ENCODE peak calls at places on chromosomes 12 and 14, in seven cellular contexts. G, B, C, Q, W, K and M are unnamed samples.

GRCh38 chr12:124191024-124191359 is 103.9 kb upstream of the RFLNA start:
- DNase-seq in G (peak), B (no peak), C (no peak), Q (no peak), W (no peak), K (peak), M (no peak)

GRCh38 chr14:68608235-68608962 is 184.5 kb downstream of the ZFP36L1 start:
- DNase-seq in G (no peak), B (no peak), C (peak), Q (no peak), W (no peak), K (peak), M (no peak)

GRCh38 chr12:3658327-3659163 is 94.4 kb downstream of the CRACR2A start:
- DNase-seq in G (peak), B (no peak), C (no peak), Q (no peak), W (peak), K (peak), M (no peak)

GRCh38 chr12:47942327-47943230 is 20.8 kb upstream of the TMEM106C start:
- DNase-seq in G (no peak), B (no peak), C (no peak), Q (no peak), W (no peak), K (peak), M (no peak)

GRCh38 chr14:54226103-54226502 is 170.7 kb upstream of the CDKN3 start:
- DNase-seq in G (peak), B (no peak), C (no peak), Q (no peak), W (no peak), K (no peak), M (no peak)

GRCh38 chr14:100602621-100603020 is 15.4 kb upstream of the BEGAIN start:
- DNase-seq in G (no peak), B (no peak), C (no peak), Q (no peak), W (no peak), K (no peak), M (no peak)

GRCh38 chr12:47408171-47408871 is 297.5 kb downstream of the RPAP3 start:
- DNase-seq in G (peak), B (no peak), C (no peak), Q (peak), W (no peak), K (peak), M (peak)

GRCh38 chr12:8088574-8088973 is 6.5 kb downstream of the NECAP1 start:
- DNase-seq in G (no peak), B (no peak), C (no peak), Q (no peak), W (no peak), K (no peak), M (no peak)

GRCh38 chr12:12927211-12928079 is 24.5 kb downstream of the GPRC5D start:
- DNase-seq in G (peak), B (peak), C (no peak), Q (peak), W (peak), K (no peak), M (no peak)

GRCh38 chr12:127336416-127336815 is 930.6 kb upstream of the TMEM132C start:
- DNase-seq in G (peak), B (no peak), C (no peak), Q (no peak), W (no peak), K (no peak), M (no peak)

GRCh38 chr14:60753264-60754126 is 18.9 kb downstream of the MNAT1 start:
- DNase-seq in G (no peak), B (no peak), C (no peak), Q (no peak), W (no peak), K (no peak), M (no peak)

GRCh38 chr12:89373772-89374572 is 21.7 kb upstream of the DUSP6 start:
- DNase-seq in G (peak), B (no peak), C (peak), Q (no peak), W (no peak), K (no peak), M (no peak)

GRCh38 chr12:94561943-94562411 is 88.4 kb downstream of the TMCC3 start:
- DNase-seq in G (peak), B (no peak), C (peak), Q (no peak), W (no peak), K (peak), M (peak)

GRCh38 chr12:48946206-48946605 is 11.1 kb downstream of the ARF3 start:
- DNase-seq in G (no peak), B (peak), C (no peak), Q (no peak), W (peak), K (no peak), M (peak)

GRCh38 chr12:87793134-87793533 is 236.1 kb downstream of the C12orf50 start:
- DNase-seq in G (no peak), B (no peak), C (no peak), Q (no peak), W (no peak), K (no peak), M (no peak)

GRCh38 chr12:98951401-98951800 is 306.3 kb downstream of the APAF1 start:
- DNase-seq in G (no peak), B (no peak), C (no peak), Q (no peak), W (no peak), K (no peak), M (no peak)

GRCh38 chr12:48160807-48161206 is 3.5 kb upstream of the ASB8 start:
- DNase-seq in G (no peak), B (no peak), C (no peak), Q (no peak), W (no peak), K (no peak), M (no peak)

GRCh38 chr12:64304571-64304970 is 82.5 kb upstream of the KICS2 start:
- DNase-seq in G (no peak), B (no peak), C (no peak), Q (no peak), W (no peak), K (no peak), M (no peak)

GRCh38 chr14:50342211-50343080 is 30.3 kb downstream of the DMAC2L start:
- DNase-seq in G (peak), B (peak), C (peak), Q (peak), W (peak), K (peak), M (peak)

GRCh38 chr12:124904306-124905098 is 9.9 kb downstream of the UBC start:
- DNase-seq in G (peak), B (no peak), C (peak), Q (peak), W (peak), K (peak), M (no peak)

GRCh38 chr12:56679834-56680575 is 8.1 kb downstream of the PTGES3 start:
- DNase-seq in G (no peak), B (no peak), C (no peak), Q (no peak), W (no peak), K (peak), M (no peak)

GRCh38 chr12:27289414-27289813 is 43.2 kb upstream of the BMAL2 start:
- DNase-seq in G (no peak), B (no peak), C (no peak), Q (no peak), W (no peak), K (no peak), M (no peak)

GRCh38 chr12:1744932-1745331 is 54.1 kb downstream of the ADIPOR2 start:
- DNase-seq in G (no peak), B (no peak), C (no peak), Q (no peak), W (no peak), K (no peak), M (no peak)

GRCh38 chr12:121750507-121750955 is 38.0 kb downstream of the TMEM120B start:
- DNase-seq in G (no peak), B (no peak), C (no peak), Q (no peak), W (no peak), K (no peak), M (no peak)

GRCh38 chr12:62434504-62435336 is 31.9 kb upstream of the MON2 start:
- DNase-seq in G (peak), B (peak), C (no peak), Q (no peak), W (no peak), K (peak), M (peak)

GRCh38 chr14:104975481-104976197 is 2.5 kb downstream of the AHNAK2 start:
- DNase-seq in G (no peak), B (no peak), C (no peak), Q (no peak), W (no peak), K (peak), M (no peak)

GRCh38 chr14:90778468-90779255 is 37.6 kb downstream of the TTC7B start:
- DNase-seq in G (no peak), B (no peak), C (no peak), Q (no peak), W (no peak), K (peak), M (no peak)